ENCODE peak calls at places on chromosome 3, in six cellular contexts. V, Z, D, O, C and R are unnamed samples.

GRCh38 chr3:50292159-50292923 is at the start of gene IFRD2:
- DNase-seq in V (peak; percentile 93), Z (peak; percentile 96), D (peak; percentile 98), O (peak; percentile 96), C (peak; percentile 93), R (peak; percentile 95)

GRCh38 chr3:197736010-197736490 is 654 bp downstream of the RUBCN start:
- DNase-seq in V (peak; percentile 76), Z (peak; percentile 53), D (no peak), O (peak; percentile 78), C (peak; percentile 22), R (no peak)

GRCh38 chr3:65246561-65246960 is 558.8 kb upstream of the ADAMTS9 start:
- DNase-seq in V (no peak), Z (no peak), D (no peak), O (no peak), C (no peak), R (no peak)

GRCh38 chr3:89697321-89697916 is 590.0 kb downstream of the EPHA3 start:
- DNase-seq in V (no peak), Z (no peak), D (peak; percentile 1), O (no peak), C (no peak), R (no peak)

GRCh38 chr3:21750291-21750690 is 719 bp downstream of the ZNF385D start:
- DNase-seq in V (no peak), Z (no peak), D (peak; percentile 56), O (no peak), C (no peak), R (no peak)

GRCh38 chr3:182962162-182962561 is 18.2 kb downstream of the DCUN1D1 start:
- DNase-seq in V (no peak), Z (no peak), D (no peak), O (no peak), C (no peak), R (no peak)

GRCh38 chr3:184391266-184391665 is 11.4 kb downstream of the CHRD start:
- DNase-seq in V (no peak), Z (no peak), D (no peak), O (no peak), C (no peak), R (no peak)

GRCh38 chr3:141015486-141015885 is 35.7 kb upstream of the SPSB4 start:
- DNase-seq in V (no peak), Z (no peak), D (no peak), O (no peak), C (no peak), R (no peak)

GRCh38 chr3:170809021-170809974 is 60.7 kb downstream of the RPL22L1 start:
- DNase-seq in V (no peak), Z (peak; percentile 10), D (peak; percentile 90), O (peak; percentile 28), C (no peak), R (no peak)

GRCh38 chr3:151112731-151113130 is 27.3 kb downstream of the MED12L start:
- DNase-seq in V (no peak), Z (no peak), D (no peak), O (no peak), C (no peak), R (no peak)